ENCODE peak calls at places on chromosomes 4 and X, in four cellular contexts. C is HepG2, Z is A549, S is K562. P is an unnamed sample.

GRCh38 chr4:15233626-15234025 is 194.2 kb upstream of the C1QTNF7 start:
- DNase-seq in C (no peak), Z (no peak), S (no peak), P (no peak)

GRCh38 chrX:9650091-9650490 is 115.6 kb downstream of the GPR143 start:
- DNase-seq in C (no peak), Z (no peak), S (no peak), P (no peak)

GRCh38 chr4:7736436-7737267 is 203.0 kb downstream of the AFAP1 start:
- DNase-seq in C (no peak), Z (no peak), S (no peak), P (no peak)

GRCh38 chrX:73916931-73917657 is 354.1 kb downstream of the CHIC1 start:
- DNase-seq in C (no peak), Z (peak; percentile 77), S (no peak), P (no peak)

GRCh38 chrX:103722505-103722904 is 11.8 kb downstream of the TMEM31 start:
- DNase-seq in C (no peak), Z (no peak), S (no peak), P (no peak)

GRCh38 chrX:146448791-146449190 is 360.8 kb upstream of the CXorf51B start:
- DNase-seq in C (no peak), Z (no peak), S (no peak), P (no peak)

GRCh38 chr4:23903859-23904438 is 14.1 kb upstream of the PPARGC1A start:
- DNase-seq in C (no peak), Z (no peak), S (no peak), P (no peak)

GRCh38 chr4:3860913-3861636 is 94.9 kb downstream of the ADRA2C start:
- DNase-seq in C (no peak), Z (no peak), S (no peak), P (no peak)

GRCh38 chrX:122641826-122642225 is 542.3 kb upstream of the GRIA3 start:
- DNase-seq in C (no peak), Z (no peak), S (no peak), P (no peak)

GRCh38 chrX:119105826-119106225 is 21.8 kb downstream of the KIAA1210 start:
- DNase-seq in C (no peak), Z (no peak), S (no peak), P (no peak)

GRCh38 chr4:125187621-125188176 is 127.1 kb upstream of the FAT4 start:
- DNase-seq in C (no peak), Z (no peak), S (no peak), P (no peak)

GRCh38 chr4:27084685-27085356 is 224.2 kb downstream of the STIM2 start:
- DNase-seq in C (no peak), Z (no peak), S (peak; percentile 56), P (no peak)

GRCh38 chr4:86939737-86940141 is 4.9 kb downstream of the AFF1 start:
- DNase-seq in C (no peak), Z (no peak), S (no peak), P (no peak)

GRCh38 chr4:120286813-120287212 is 220.2 kb upstream of the MAD2L1 start:
- DNase-seq in C (no peak), Z (no peak), S (no peak), P (no peak)

GRCh38 chr4:187666634-187667033 is 328.9 kb upstream of the ZFP42 start:
- DNase-seq in C (no peak), Z (no peak), S (no peak), P (no peak)

GRCh38 chr4:915041-915474 is 17.1 kb downstream of the GAK start:
- DNase-seq in C (no peak), Z (no peak), S (no peak), P (no peak)

GRCh38 chr4:94827481-94828110 is 69.8 kb downstream of the BMPR1B start:
- DNase-seq in C (no peak), Z (peak; percentile 74), S (peak; percentile 18), P (no peak)

GRCh38 chr4:169315530-169316306 is 45.0 kb upstream of the SH3RF1 start:
- DNase-seq in C (no peak), Z (peak; percentile 9), S (no peak), P (no peak)

GRCh38 chr4:98222306-98222705 is 38.9 kb upstream of the RAP1GDS1 start:
- DNase-seq in C (no peak), Z (no peak), S (no peak), P (no peak)

GRCh38 chr4:99437686-99438577 is 2.8 kb upstream of the ADH7 start:
- DNase-seq in C (no peak), Z (no peak), S (peak; percentile 9), P (no peak)

GRCh38 chr4:117467404-117467803 is 382.0 kb upstream of the TRAM1L1 start:
- DNase-seq in C (no peak), Z (no peak), S (no peak), P (no peak)

GRCh38 chrX:45699158-45699557 is 498.5 kb upstream of the DIPK2B start:
- DNase-seq in C (peak; percentile 0), Z (no peak), S (no peak), P (no peak)

GRCh38 chrX:43958529-43958928 is 14.7 kb downstream of the NDP start:
- DNase-seq in C (peak; percentile 72), Z (peak; percentile 85), S (peak; percentile 73), P (no peak)

GRCh38 chr4:119210760-119211159 is 1.8 kb upstream of the USP53 start:
- DNase-seq in C (no peak), Z (peak; percentile 17), S (no peak), P (no peak)

GRCh38 chr4:118265312-118266144 is 87.3 kb downstream of the PRSS12 start:
- DNase-seq in C (peak; percentile 7), Z (no peak), S (no peak), P (no peak)

GRCh38 chr4:87505862-87506261 is 23.3 kb downstream of the SPARCL1 start:
- DNase-seq in C (no peak), Z (no peak), S (no peak), P (peak; percentile 58)

GRCh38 chr4:158553364-158553763 is 31.7 kb downstream of the RXFP1 start:
- DNase-seq in C (no peak), Z (no peak), S (no peak), P (no peak)

GRCh38 chr4:153176938-153177337 is 27.3 kb upstream of the TRIM2 start:
- DNase-seq in C (no peak), Z (no peak), S (no peak), P (no peak)

GRCh38 chr4:19455850-19456602 is 795.7 kb upstream of the SLIT2 start:
- DNase-seq in C (no peak), Z (no peak), S (peak; percentile 3), P (no peak)

DNA sequence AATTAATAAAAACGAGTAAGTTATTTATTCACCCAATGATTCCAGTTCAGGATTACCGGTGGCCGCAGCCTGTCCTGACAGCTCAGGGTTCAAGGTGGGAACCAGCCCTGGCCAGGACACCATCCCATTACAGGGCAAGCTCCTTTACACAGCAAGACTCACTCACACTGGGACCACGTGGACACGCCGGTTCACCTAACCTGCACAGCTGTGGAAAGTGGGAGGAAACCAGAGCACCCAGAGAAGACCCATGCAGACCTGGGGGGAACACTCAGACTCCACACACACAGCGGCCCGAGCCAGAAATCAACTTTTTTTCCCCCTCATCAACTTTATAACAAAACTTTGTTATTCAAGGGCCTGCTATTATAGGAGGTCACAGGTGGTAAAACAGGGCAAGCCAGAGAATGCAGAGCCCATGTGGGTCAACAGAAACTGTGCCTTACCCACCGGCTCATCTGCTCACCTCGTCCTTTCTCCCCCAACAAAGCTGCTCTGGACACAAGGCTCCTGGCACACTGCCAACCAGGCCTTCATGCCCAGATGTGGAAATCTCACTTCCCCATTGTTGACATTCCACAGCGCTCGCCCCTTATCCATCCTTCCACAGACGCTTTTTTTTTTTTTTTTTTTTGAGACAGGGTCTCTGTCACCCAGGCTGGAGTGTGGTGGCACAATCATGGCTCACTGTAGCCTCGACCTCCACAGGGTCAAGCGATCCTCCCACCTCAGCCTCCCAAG is 8.0 kb upstream of the ODAPH start:
- DNase-seq in C (peak; percentile 70), Z (peak; percentile 24), S (peak; percentile 37), P (no peak)
- TF ChIP-seq RNF2 in C (no peak), Z (no peak), S (no peak), P (no peak)

GRCh38 chr4:26022346-26022891 is 108.4 kb downstream of the SMIM20 start:
- DNase-seq in C (peak; percentile 73), Z (peak; percentile 46), S (no peak), P (no peak)

GRCh38 chr4:26020896-26021295 is 106.9 kb downstream of the SMIM20 start:
- DNase-seq in C (peak; percentile 10), Z (no peak), S (no peak), P (no peak)

GRCh38 chr4:26023191-26023972 is 109.4 kb downstream of the SMIM20 start:
- DNase-seq in C (peak; percentile 13), Z (no peak), S (no peak), P (no peak)

GRCh38 chr4:26021417-26022345 is 107.7 kb downstream of the SMIM20 start:
- DNase-seq in C (no peak), Z (no peak), S (no peak), P (no peak)

DNA sequence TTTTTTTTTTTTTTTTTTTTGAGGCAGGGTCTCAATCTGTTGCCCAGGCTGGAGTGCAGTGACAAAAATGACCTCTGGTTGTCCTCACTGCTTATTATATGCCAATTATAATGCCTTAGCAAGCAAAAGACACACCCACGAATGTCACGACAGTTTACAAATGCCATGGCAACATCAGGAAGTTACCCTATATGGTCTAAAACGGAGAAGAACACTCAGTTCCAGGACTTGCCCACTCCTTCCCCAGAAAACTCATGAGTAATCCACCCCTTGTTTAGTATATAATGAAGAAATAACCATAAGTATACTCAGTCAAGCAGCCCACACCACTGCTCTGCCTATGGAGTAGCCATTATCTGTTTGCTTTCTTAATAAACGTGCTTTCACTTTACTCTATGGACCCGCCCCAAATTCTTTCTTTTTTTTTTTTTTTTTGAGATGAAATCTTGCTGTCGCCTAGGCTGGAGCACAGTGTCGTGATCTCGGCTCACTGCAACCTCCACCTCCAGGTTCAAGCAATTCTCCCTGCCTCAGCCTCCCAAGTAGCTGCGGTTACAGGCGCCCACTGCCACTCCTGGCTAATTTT is 106.2 kb downstream of the SMIM20 start:
- DNase-seq in C (no peak), Z (no peak), S (peak; percentile 2), P (no peak)
- TF ChIP-seq RNF2 in C (no peak), Z (no peak), S (no peak), P (no peak)

DNA sequence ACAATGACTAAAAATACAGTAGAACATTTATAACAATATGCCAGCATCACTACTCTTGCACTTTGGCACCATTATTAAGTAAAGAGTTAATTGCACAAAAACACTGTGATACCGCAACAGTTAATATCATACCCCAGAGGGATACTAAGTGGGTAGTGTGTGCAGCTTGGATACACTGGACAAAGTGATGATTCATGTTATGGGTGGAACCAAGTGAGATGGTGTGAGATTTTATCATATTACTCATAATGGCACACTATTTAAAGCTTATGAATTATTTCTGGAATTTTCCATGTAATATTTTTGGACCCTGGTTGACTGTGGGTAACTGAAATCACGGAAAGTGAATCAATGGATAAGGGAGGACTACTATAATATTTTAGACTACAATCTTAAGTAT is 265.3 kb downstream of the PCDH18 start:
- DNase-seq in C (no peak), Z (no peak), S (no peak), P (no peak)
- TF ChIP-seq RNF2 in C (no peak), Z (no peak), S (no peak), P (no peak)

GRCh38 chr4:147157860-147158701 is 212.4 kb upstream of the TTC29 start:
- DNase-seq in C (peak; percentile 39), Z (peak; percentile 20), S (no peak), P (peak; percentile 75)
- TF ChIP-seq RNF2 in C (no peak), Z (no peak), S (no peak), P (no peak)

DNA sequence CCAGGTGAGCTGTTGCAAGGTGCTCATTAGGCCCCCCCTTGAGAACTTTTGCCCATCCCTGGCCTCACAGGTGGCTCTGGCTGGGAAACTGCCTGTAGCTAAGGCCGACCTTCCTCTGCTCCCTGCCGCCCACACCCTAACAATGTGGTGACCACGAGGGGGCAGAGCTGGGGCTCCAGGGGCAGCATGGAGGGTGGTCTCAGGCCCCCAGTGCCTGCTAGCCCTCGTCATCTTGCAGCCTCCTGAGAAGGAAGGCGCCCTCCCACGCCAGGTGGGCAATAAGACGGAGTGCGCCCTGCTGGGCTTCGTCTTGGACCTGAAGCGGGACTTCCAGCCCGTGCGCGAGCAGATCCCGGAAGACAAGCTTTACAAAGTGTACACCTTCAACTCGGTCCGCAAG is 32.4 kb downstream of the ATP2B3 start:
- DNase-seq in C (no peak), Z (no peak), S (no peak), P (no peak)
- TF ChIP-seq RNF2 in C (no peak), Z (no peak), S (no peak), P (no peak)